ENCODE peak calls at places on chromosomes 13 and 19, in ten cellular contexts. M is GM12878, I is IMR-90, X is uterus, P is tibial nerve, K is heart left ventricle, N is NB4, O is esophagus squamous epithelium, D is gastrocnemius medialis, E is upper lobe of left lung. S is an unnamed sample.

GRCh38 chr13:97133955-97134354 is 88.2 kb upstream of the MBNL2 start:
- DNase-seq in M (no peak), I (no peak), X (no peak), P (no peak), K (no peak), N (no peak), O (no peak), D (no peak), E (no peak), S (no peak)

GRCh38 chr13:41971848-41972247 is 10.9 kb upstream of the VWA8 start:
- DNase-seq in M (no peak), I (no peak), X (no peak), P (no peak), K (no peak), N (no peak), O (no peak), D (no peak), E (no peak), S (no peak)

GRCh38 chr19:581399-582111 is 8.1 kb upstream of the HCN2 start:
- DNase-seq in M (no peak), I (no peak), X (no peak), P (no peak), K (no peak), N (no peak), O (no peak), D (no peak), E (peak; percentile 67), S (no peak)

GRCh38 chr13:58097831-58098230 is 466.3 kb downstream of the PCDH17 start:
- DNase-seq in M (no peak), I (no peak), X (no peak), P (no peak), K (no peak), N (no peak), O (no peak), D (no peak), E (no peak), S (no peak)

GRCh38 chr13:98158172-98158907 is 15.4 kb downstream of the FARP1 start:
- DNase-seq in M (no peak), I (no peak), X (no peak), P (no peak), K (peak; percentile 22), N (no peak), O (no peak), D (no peak), E (no peak), S (no peak)

GRCh38 chr19:6100284-6100915 is 9.9 kb downstream of the RFX2 start:
- DNase-seq in M (no peak), I (no peak), X (no peak), P (no peak), K (peak; percentile 34), N (peak; percentile 93), O (no peak), D (no peak), E (peak; percentile 60), S (no peak)

GRCh38 chr19:30555788-30556110 is 183.6 kb downstream of the ZNF536 start:
- DNase-seq in M (no peak), I (no peak), X (no peak), P (no peak), K (no peak), N (no peak), O (no peak), D (no peak), E (no peak), S (no peak)

GRCh38 chr13:30371649-30372265 is 50.5 kb upstream of the UBE2L5 start:
- DNase-seq in M (peak; percentile 96), I (peak; percentile 82), X (no peak), P (no peak), K (no peak), N (peak; percentile 100), O (peak; percentile 29), D (no peak), E (no peak), S (peak; percentile 44)

GRCh38 chr13:50990540-50991506 is 81.2 kb downstream of the RNASEH2B start:
- DNase-seq in M (no peak), I (peak; percentile 69), X (peak; percentile 80), P (peak; percentile 69), K (peak; percentile 45), N (no peak), O (no peak), D (no peak), E (no peak), S (no peak)

GRCh38 chr13:114089751-114090400 is 42.5 kb downstream of the RASA3 start:
- DNase-seq in M (no peak), I (no peak), X (no peak), P (no peak), K (no peak), N (no peak), O (no peak), D (no peak), E (no peak), S (no peak)

GRCh38 chr13:83057119-83057518 is 825.2 kb downstream of the SLITRK1 start:
- DNase-seq in M (no peak), I (peak; percentile 65), X (no peak), P (no peak), K (no peak), N (no peak), O (no peak), D (no peak), E (no peak), S (no peak)

GRCh38 chr19:33946535-33947323 is 150.1 kb downstream of the KCTD15 start:
- DNase-seq in M (no peak), I (no peak), X (no peak), P (no peak), K (no peak), N (no peak), O (no peak), D (no peak), E (no peak), S (no peak)

GRCh38 chr19:55289117-55289796 is 5.5 kb downstream of the BRSK1 start:
- DNase-seq in M (no peak), I (no peak), X (no peak), P (no peak), K (no peak), N (no peak), O (no peak), D (no peak), E (no peak), S (no peak)

GRCh38 chr13:32316030-32316344 is 679 bp downstream of the BRCA2 start:
- DNase-seq in M (peak; percentile 66), I (no peak), X (no peak), P (no peak), K (no peak), N (no peak), O (no peak), D (no peak), E (no peak), S (peak; percentile 21)

GRCh38 chr13:50650936-50651638 is 192.4 kb downstream of the DLEU7 start:
- DNase-seq in M (no peak), I (peak; percentile 46), X (no peak), P (no peak), K (no peak), N (no peak), O (no peak), D (no peak), E (no peak), S (no peak)

GRCh38 chr13:39144941-39145533 is 106.8 kb downstream of the NHLRC3 start:
- DNase-seq in M (no peak), I (peak; percentile 70), X (peak; percentile 60), P (peak; percentile 81), K (peak; percentile 60), N (peak; percentile 71), O (no peak), D (peak; percentile 18), E (no peak), S (peak; percentile 2)

GRCh38 chr19:51986309-51987291 is at the start of gene ZNF350:
- DNase-seq in M (peak; percentile 84), I (peak; percentile 97), X (peak; percentile 88), P (peak; percentile 97), K (peak; percentile 94), N (peak; percentile 98), O (peak; percentile 72), D (peak; percentile 87), E (peak; percentile 21), S (peak; percentile 51)

GRCh38 chr13:71124230-71124629 is 742.8 kb downstream of the DACH1 start:
- DNase-seq in M (no peak), I (no peak), X (no peak), P (no peak), K (no peak), N (no peak), O (no peak), D (no peak), E (no peak), S (no peak)

GRCh38 chr13:46654956-46655726 is 102.2 kb downstream of the LRCH1 start:
- DNase-seq in M (no peak), I (no peak), X (no peak), P (no peak), K (no peak), N (peak; percentile 28), O (no peak), D (no peak), E (no peak), S (no peak)

GRCh38 chr19:10380311-10381102 is at the start of gene TYK2:
- DNase-seq in M (peak; percentile 99), I (peak; percentile 98), X (peak; percentile 97), P (peak; percentile 99), K (peak; percentile 97), N (peak; percentile 100), O (peak; percentile 82), D (peak; percentile 96), E (peak; percentile 99), S (peak; percentile 100)
- TF ChIP-seq POLR2A in M (peak; percentile 92), I (no peak), X (no peak), P (peak; percentile 44), K (peak; percentile 66), N (peak; percentile 98), O (no peak), D (peak; percentile 40), E (no peak), S (peak; percentile 79)

GRCh38 chr13:99501135-99501951 is at the start of gene TM9SF2:
- DNase-seq in M (peak; percentile 90), I (peak; percentile 97), X (peak; percentile 99), P (peak; percentile 95), K (peak; percentile 97), N (peak; percentile 99), O (peak; percentile 84), D (peak; percentile 94), E (peak; percentile 96), S (peak; percentile 77)
- TF ChIP-seq POLR2A in M (peak; percentile 77), I (no peak), X (peak; percentile 54), P (peak; percentile 63), K (peak; percentile 66), N (peak; percentile 67), O (no peak), D (peak; percentile 61), E (no peak), S (no peak)

DNA sequence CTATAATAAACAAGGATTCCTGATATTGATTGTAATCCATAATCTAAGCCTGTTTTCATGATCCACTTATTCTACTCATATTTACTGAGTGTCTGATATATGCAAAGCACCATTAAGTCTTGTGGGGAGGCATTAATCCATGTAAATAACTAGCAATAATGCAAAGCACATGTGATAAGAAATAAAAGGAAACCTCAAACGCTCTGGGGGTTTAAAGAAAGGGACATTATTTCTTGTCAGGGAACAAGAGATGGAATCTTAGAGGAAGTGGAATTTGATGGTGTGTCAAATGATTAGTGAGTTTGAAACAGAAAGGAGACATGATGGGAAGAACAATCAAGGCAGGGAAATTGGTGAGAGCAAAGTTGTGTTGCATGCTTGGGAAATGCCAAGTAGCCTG is 57.4 kb upstream of the FLT1 start:
- DNase-seq in M (no peak), I (no peak), X (no peak), P (no peak), K (no peak), N (no peak), O (no peak), D (no peak), E (no peak), S (no peak)
- TF ChIP-seq POLR2A in M (no peak), I (no peak), X (no peak), P (no peak), K (no peak), N (no peak), O (no peak), D (no peak), E (no peak), S (no peak)

GRCh38 chr19:40445945-40446784 is 2.0 kb upstream of the SERTAD3 start:
- DNase-seq in M (no peak), I (no peak), X (no peak), P (no peak), K (no peak), N (no peak), O (no peak), D (no peak), E (no peak), S (no peak)
- TF ChIP-seq POLR2A in M (no peak), I (no peak), X (no peak), P (no peak), K (no peak), N (no peak), O (no peak), D (no peak), E (no peak), S (no peak)

S was measured in GM12892.